ENCODE peak calls at places on chromosomes 12 and 14, in eight cellular contexts. O is astrocyte of the spinal cord, K is endothelial cell, T is Calu3, C is RWPE1, X is fibroblast of lung, H is ascending aorta, Z is transverse colon. M is an unnamed sample.

GRCh38 chr12:104683831-104684503 is 227.2 kb downstream of the CHST11 start:
- DNase-seq in O (no peak), K (no peak), T (no peak), C (no peak), X (no peak), H (no peak), Z (no peak), M (no peak)

GRCh38 chr14:105204206-105204930 is 23.3 kb upstream of the NUDT14 start:
- DNase-seq in O (no peak), K (no peak), T (no peak), C (peak), X (peak), H (no peak), Z (peak), M (no peak)

GRCh38 chr14:100898465-100898864 is 5.1 kb downstream of the RTL1 start:
- DNase-seq in O (no peak), K (no peak), T (no peak), C (no peak), X (no peak), H (no peak), Z (no peak), M (no peak)

GRCh38 chr12:50887191-50887590 is 44.5 kb downstream of the TMPRSS12 start:
- DNase-seq in O (no peak), K (no peak), T (no peak), C (no peak), X (peak), H (no peak), Z (no peak), M (no peak)

GRCh38 chr12:46825526-46826414 is at the start of gene SLC38A4:
- DNase-seq in O (peak), K (peak), T (peak), C (no peak), X (peak), H (no peak), Z (peak), M (peak)

GRCh38 chr12:124751654-124752355 is 111.9 kb downstream of the SCARB1 start:
- DNase-seq in O (no peak), K (no peak), T (no peak), C (no peak), X (no peak), H (no peak), Z (no peak), M (no peak)

GRCh38 chr14:33837943-33838683 is 112.8 kb downstream of the EGLN3 start:
- DNase-seq in O (no peak), K (no peak), T (no peak), C (no peak), X (no peak), H (no peak), Z (no peak), M (no peak)

GRCh38 chr14:50928002-50928635 is 16.2 kb downstream of the PYGL start:
- DNase-seq in O (peak), K (no peak), T (no peak), C (no peak), X (peak), H (no peak), Z (no peak), M (peak)

GRCh38 chr14:20683896-20684661 is at the start of gene RNASE4:
- DNase-seq in O (peak), K (peak), T (peak), C (peak), X (peak), H (peak), Z (peak), M (no peak)

GRCh38 chr12:14211829-14212455 is 153.5 kb upstream of the ATF7IP start:
- DNase-seq in O (no peak), K (no peak), T (no peak), C (no peak), X (no peak), H (no peak), Z (peak), M (no peak)

GRCh38 chr12:71011261-71011660 is 90.7 kb upstream of the PTPRR start:
- DNase-seq in O (no peak), K (no peak), T (no peak), C (no peak), X (peak), H (no peak), Z (no peak), M (no peak)

GRCh38 chr14:25953532-25954144 is 644.2 kb downstream of the NOVA1 start:
- DNase-seq in O (peak), K (no peak), T (no peak), C (peak), X (peak), H (no peak), Z (peak), M (no peak)

GRCh38 chr12:21882635-21883034 is 58.6 kb downstream of the ABCC9 start:
- DNase-seq in O (no peak), K (no peak), T (no peak), C (no peak), X (no peak), H (no peak), Z (no peak), M (no peak)

GRCh38 chr14:46653031-46653775 is 1.6 kb upstream of the RPL10L start:
- DNase-seq in O (no peak), K (no peak), T (no peak), C (no peak), X (no peak), H (no peak), Z (no peak), M (no peak)

GRCh38 chr14:97077253-97077653 is 280.1 kb downstream of the VRK1 start:
- DNase-seq in O (peak), K (no peak), T (no peak), C (peak), X (no peak), H (peak), Z (peak), M (no peak)

GRCh38 chr12:57096099-57096572 is 7.2 kb downstream of the NAB2 start:
- DNase-seq in O (no peak), K (no peak), T (no peak), C (peak), X (no peak), H (no peak), Z (no peak), M (no peak)

GRCh38 chr12:66176105-66176504 is 6.3 kb upstream of the TMBIM4 start:
- DNase-seq in O (no peak), K (no peak), T (no peak), C (no peak), X (peak), H (no peak), Z (no peak), M (no peak)

GRCh38 chr14:24513009-24513408 is 4.9 kb upstream of the CMA1 start:
- DNase-seq in O (no peak), K (peak), T (no peak), C (no peak), X (no peak), H (no peak), Z (no peak), M (no peak)

GRCh38 chr12:26841085-26841484 is 8.1 kb upstream of the ITPR2 start:
- DNase-seq in O (no peak), K (no peak), T (no peak), C (no peak), X (no peak), H (no peak), Z (no peak), M (no peak)

GRCh38 chr14:32201816-32202467 is at the start of gene RNU6-7:
- DNase-seq in O (no peak), K (peak), T (peak), C (no peak), X (peak), H (peak), Z (peak), M (no peak)

GRCh38 chr14:41389355-41389754 is 217.3 kb upstream of the LRFN5 start:
- DNase-seq in O (no peak), K (no peak), T (no peak), C (no peak), X (no peak), H (no peak), Z (no peak), M (no peak)
- TF ChIP-seq CTCF in O (no peak), K (no peak), T (no peak), C (no peak), X (no peak), H (no peak), Z (no peak), M (no peak)

GRCh38 chr12:108065061-108065460 is 64.0 kb upstream of the WSCD2 start:
- DNase-seq in O (no peak), K (no peak), T (no peak), C (no peak), X (no peak), H (no peak), Z (no peak), M (no peak)

GRCh38 chr12:108060910-108061309 is 68.2 kb upstream of the WSCD2 start:
- DNase-seq in O (no peak), K (no peak), T (no peak), C (no peak), X (no peak), H (no peak), Z (no peak), M (no peak)

GRCh38 chr12:108060054-108060453 is 69.0 kb upstream of the WSCD2 start:
- DNase-seq in O (no peak), K (no peak), T (no peak), C (no peak), X (no peak), H (no peak), Z (no peak), M (no peak)

GRCh38 chr12:108066583-108067234 is 62.4 kb upstream of the WSCD2 start:
- DNase-seq in O (no peak), K (no peak), T (no peak), C (no peak), X (no peak), H (no peak), Z (no peak), M (no peak)

DNA sequence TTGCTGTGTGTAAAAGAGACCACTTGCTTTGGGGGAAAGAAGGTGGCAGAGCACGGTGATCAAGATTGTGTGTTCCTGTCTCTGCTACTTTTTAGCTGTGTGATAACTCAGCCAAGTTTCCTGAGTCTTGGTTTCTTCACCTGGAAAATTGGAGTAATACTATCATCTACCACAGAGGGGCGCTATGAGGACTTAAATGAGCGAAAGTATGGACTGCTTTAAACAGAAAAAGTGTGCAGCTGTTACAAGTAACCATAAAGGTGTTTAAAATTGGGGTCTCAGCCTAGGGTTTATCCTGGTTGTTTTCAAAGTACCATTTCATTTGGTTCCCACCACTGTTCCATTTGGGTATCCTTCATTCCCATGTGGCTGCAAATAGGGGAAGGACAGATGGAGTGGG is 65.9 kb upstream of the WSCD2 start:
- DNase-seq in O (peak), K (peak), T (no peak), C (no peak), X (peak), H (no peak), Z (no peak), M (no peak)
- TF ChIP-seq CTCF in O (peak), K (peak), T (peak), C (peak), X (peak), H (no peak), Z (peak), M (peak)

GRCh38 chr14:103999795-104000440 is 57.6 kb upstream of the RD3L start:
- DNase-seq in O (no peak), K (no peak), T (no peak), C (no peak), X (no peak), H (no peak), Z (no peak), M (no peak)

GRCh38 chr14:104003616-104004015 is 61.3 kb upstream of the RD3L start:
- DNase-seq in O (no peak), K (no peak), T (no peak), C (no peak), X (no peak), H (no peak), Z (no peak), M (no peak)

GRCh38 chr14:103998027-103998426 is 55.7 kb upstream of the RD3L start:
- DNase-seq in O (no peak), K (no peak), T (no peak), C (no peak), X (no peak), H (no peak), Z (no peak), M (no peak)

GRCh38 chr14:103997391-103997790 is 55.1 kb upstream of the RD3L start:
- DNase-seq in O (no peak), K (no peak), T (no peak), C (no peak), X (no peak), H (no peak), Z (no peak), M (no peak)

GRCh38 chr14:104001003-104001402 is 58.7 kb upstream of the RD3L start:
- DNase-seq in O (no peak), K (peak), T (no peak), C (no peak), X (no peak), H (no peak), Z (no peak), M (no peak)
- TF ChIP-seq CTCF in O (peak), K (peak), T (no peak), C (no peak), X (no peak), H (no peak), Z (no peak), M (peak)

GRCh38 chr14:72291908-72292688 is 359.9 kb downstream of the RGS6 start:
- DNase-seq in O (peak), K (peak), T (peak), C (peak), X (peak), H (no peak), Z (no peak), M (no peak)
- TF ChIP-seq CTCF in O (peak), K (peak), T (peak), C (peak), X (peak), H (peak), Z (peak), M (peak)

GRCh38 chr12:128613821-128614220 is 209.9 kb downstream of the SLC15A4 start:
- DNase-seq in O (no peak), K (no peak), T (no peak), C (no peak), X (no peak), H (no peak), Z (no peak), M (no peak)
- TF ChIP-seq CTCF in O (no peak), K (no peak), T (no peak), C (no peak), X (no peak), H (no peak), Z (no peak), M (no peak)